ENCODE peak calls at places on chromosomes 3 and 15, in six cellular contexts. C is MM.1S, Y is endothelial cell of umbilical vein, J is hepatocyte, Z is PC-9, L is GM23248. K is an unnamed sample.

GRCh38 chr3:149738891-149739290 is 13.4 kb downstream of the COMMD2 start:
- DNase-seq in C (no peak), Y (no peak), J (no peak), Z (no peak), L (no peak), K (no peak)

GRCh38 chr3:149473991-149474819 is at the start of gene TM4SF4:
- DNase-seq in C (no peak), Y (no peak), J (peak; percentile 40), Z (no peak), L (no peak), K (no peak)

GRCh38 chr3:134362221-134362620 is 12.0 kb downstream of the AMOTL2 start:
- DNase-seq in C (no peak), Y (no peak), J (no peak), Z (no peak), L (no peak), K (no peak)

GRCh38 chr3:113241292-113242033 is 30.1 kb downstream of the BOC start:
- DNase-seq in C (no peak), Y (no peak), J (peak; percentile 21), Z (no peak), L (peak; percentile 59), K (no peak)

GRCh38 chr3:172546628-172547214 is 23.5 kb upstream of the TNFSF10 start:
- DNase-seq in C (peak; percentile 30), Y (peak; percentile 40), J (no peak), Z (peak; percentile 78), L (no peak), K (no peak)

GRCh38 chr15:81069909-81070308 is 64.2 kb upstream of the CFAP161 start:
- DNase-seq in C (no peak), Y (peak; percentile 44), J (no peak), Z (no peak), L (no peak), K (no peak)

GRCh38 chr15:69578792-69579587 is 126.4 kb downstream of the RPLP1 start:
- DNase-seq in C (no peak), Y (peak; percentile 34), J (no peak), Z (peak; percentile 84), L (no peak), K (no peak)

GRCh38 chr3:149003653-149004305 is 12.4 kb downstream of the GYG1 start:
- DNase-seq in C (peak; percentile 88), Y (no peak), J (no peak), Z (peak; percentile 47), L (no peak), K (peak; percentile 2)

GRCh38 chr3:41328916-41329315 is 129.6 kb downstream of the CTNNB1 start:
- DNase-seq in C (no peak), Y (no peak), J (no peak), Z (peak; percentile 40), L (peak; percentile 24), K (no peak)

GRCh38 chr3:56758539-56758981 is 43.2 kb downstream of the ARHGEF3 start:
- DNase-seq in C (no peak), Y (peak; percentile 87), J (peak; percentile 61), Z (peak; percentile 95), L (peak; percentile 94), K (peak; percentile 9)

GRCh38 chr15:71374607-71375352 is 259.5 kb downstream of the THSD4 start:
- DNase-seq in C (no peak), Y (peak; percentile 79), J (no peak), Z (no peak), L (peak; percentile 79), K (no peak)

DNA sequence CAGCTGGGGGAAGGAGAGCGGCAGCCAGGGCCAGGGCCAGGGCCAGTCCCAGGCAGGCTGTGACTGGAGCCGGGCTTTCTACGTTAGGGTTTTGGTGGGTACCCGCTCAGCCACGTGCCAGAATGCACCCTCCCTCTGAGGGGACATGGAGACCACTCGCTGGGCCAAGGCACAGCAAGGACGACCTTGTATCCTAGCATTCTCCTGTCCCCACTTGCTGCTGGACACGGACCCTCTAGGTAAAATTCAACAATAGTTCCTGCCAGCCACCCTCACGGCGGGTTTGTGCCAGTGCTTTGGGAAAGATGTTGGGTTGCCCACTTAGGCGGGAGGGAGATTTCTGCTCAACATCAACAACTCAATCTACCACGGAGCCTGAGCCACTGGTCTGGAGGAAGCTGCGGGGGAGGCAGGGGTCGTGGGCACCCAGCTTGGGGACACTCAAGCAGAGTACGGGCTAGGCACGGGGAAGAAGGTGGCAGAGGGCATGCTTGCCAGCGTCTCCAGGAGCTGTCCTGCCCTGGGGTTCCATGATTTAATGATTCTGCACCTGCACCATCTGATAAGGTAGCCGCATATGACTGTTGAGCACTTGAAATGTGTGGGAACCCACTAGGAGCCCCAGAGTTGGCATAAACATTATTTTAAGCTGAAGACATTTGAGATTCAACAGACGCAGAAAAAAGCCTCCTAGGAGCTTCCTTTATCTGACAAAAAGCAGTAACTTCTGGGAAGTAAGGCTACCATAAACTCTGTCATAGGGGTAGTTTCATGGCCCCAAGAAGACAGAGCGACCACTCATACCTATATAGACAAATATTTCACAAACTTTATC is 22.5 kb upstream of the C15orf39 start:
- DNase-seq in C (no peak), Y (no peak), J (no peak), Z (no peak), L (no peak), K (no peak)
- TF ChIP-seq EZH2 in C (no peak), Y (no peak), J (no peak), Z (no peak), L (no peak), K (no peak)

DNA sequence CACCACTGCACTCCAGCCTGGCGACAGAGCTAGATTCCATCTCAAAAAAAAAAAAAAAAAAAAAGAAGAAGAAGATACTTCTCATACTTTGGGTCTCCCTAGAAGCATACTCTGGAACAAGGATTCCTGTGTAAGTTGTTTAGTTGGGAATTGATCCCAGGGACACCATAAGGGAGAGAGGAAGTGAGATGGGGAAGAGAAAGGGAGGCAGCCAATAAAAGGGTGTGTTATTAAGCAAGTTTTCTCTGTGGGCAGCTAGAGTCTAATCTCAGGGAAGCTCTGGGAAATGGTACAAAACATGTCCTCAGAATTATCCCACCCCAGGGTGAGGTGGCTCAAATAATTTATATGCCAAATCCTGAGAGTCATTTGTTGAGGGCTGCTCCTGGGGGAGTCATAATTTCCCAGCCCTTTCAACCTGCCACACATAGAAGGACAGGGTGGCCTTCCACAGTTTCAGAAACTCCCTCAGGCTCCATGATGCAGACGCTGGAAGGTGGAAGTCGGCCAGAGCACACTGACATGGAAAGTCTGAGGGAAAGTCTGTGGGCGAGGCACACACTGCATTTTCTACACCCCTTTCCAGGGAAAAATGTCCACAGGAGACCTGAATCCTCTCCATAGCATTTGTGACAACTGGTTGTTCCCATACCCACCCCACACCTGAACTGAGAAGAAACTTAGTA is 86.4 kb upstream of the SLC4A7 start:
- DNase-seq in C (no peak), Y (no peak), J (no peak), Z (no peak), L (peak; percentile 70), K (no peak)
- H2AFZ ChIP-seq in C (no peak overlapping the region), Y (no peak overlapping the region), J (no peak overlapping the region), Z (no peak overlapping the region), L (peak overlapping the region; percentile 63), K (no peak overlapping the region)

GRCh38 chr15:83282859-83283812 is 1.3 kb downstream of the BNC1 start:
- DNase-seq in C (no peak), Y (peak; percentile 47), J (peak; percentile 50), Z (no peak), L (peak; percentile 79), K (no peak)
- TF ChIP-seq EZH2 in C (no peak), Y (peak; percentile 72), J (no peak), Z (no peak), L (no peak), K (no peak)

DNA sequence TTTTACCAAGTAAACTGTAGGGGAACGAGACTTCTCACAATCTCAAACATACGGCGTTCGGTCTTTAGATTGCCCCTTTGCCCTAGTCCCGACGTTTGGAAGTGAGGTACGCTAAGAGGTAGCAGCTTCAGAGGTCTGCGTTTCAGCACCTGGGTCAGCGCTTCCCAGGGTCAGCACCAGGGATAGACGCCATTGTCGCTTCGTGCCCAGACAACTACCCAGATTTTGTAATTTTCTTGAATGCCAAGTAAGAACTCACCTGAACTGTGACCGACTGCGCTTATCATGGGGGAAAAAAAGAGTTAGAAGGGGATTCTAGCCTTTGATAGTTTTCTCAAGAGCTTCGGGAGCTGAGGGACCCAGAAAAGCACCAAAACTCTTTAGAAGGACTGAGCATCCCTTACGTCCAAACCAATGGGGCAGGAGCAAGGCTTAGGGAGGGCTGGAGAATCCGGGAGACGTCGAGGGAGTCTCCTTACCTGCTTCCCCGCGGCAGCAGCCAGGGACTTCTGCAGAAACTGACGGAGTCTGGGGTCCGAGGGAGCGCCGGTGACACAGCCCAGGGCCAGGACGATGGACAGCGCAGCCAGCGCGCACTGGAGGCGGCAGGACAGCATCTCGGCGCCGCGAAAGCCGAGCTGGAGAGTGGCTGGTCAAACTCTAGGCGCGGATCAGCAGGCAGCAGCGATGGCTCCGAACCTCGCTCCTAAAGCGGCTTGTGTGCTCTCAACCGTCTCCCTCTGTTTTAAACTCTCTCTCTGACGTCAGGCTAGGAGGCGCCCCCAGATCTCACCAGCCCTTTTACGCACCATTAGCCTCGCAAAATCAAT is at the start of gene SST:
- DNase-seq in C (peak; percentile 42), Y (peak; percentile 45), J (peak; percentile 82), Z (no peak), L (peak; percentile 70), K (no peak)
- H2AFZ ChIP-seq in C (no peak within 1 kb of the TSS), Y (no peak within 1 kb of the TSS), J (no peak within 1 kb of the TSS), Z (no peak within 1 kb of the TSS), L (no peak within 1 kb of the TSS), K (no peak within 1 kb of the TSS)

K was measured in keratinocyte.